ENCODE peak calls at places on chromosomes 16 and 17, in seven cellular contexts. One of them, this sample, is unnamed. For H3K4me1, the result is how much of the 10 kb centered on the place peaks cover.

GRCh38 chr16:9114842-9115241 is 23.4 kb downstream of the HAPSTR1 start:
- DNase-seq in fibroblast of lung: no peak
- DNase-seq in adrenal gland: no peak
- DNase-seq in CD8-positive, alpha-beta memory T cell: no peak
- DNase-seq in tibial nerve: no peak
- DNase-seq in H9: no peak
- DNase-seq in cardiac muscle cell: no peak
- DNase-seq in this sample: no peak

GRCh38 chr17:51120357-51120738 is 320 bp downstream of the SPAG9 start:
- DNase-seq in H9: no peak
- DNase-seq in cardiac muscle cell: no peak
- DNase-seq in tibial nerve: no peak
- DNase-seq in fibroblast of lung: peak
- DNase-seq in CD8-positive, alpha-beta memory T cell: no peak
- DNase-seq in adrenal gland: no peak
- DNase-seq in this sample: peak

GRCh38 chr16:82649766-82650165 is 23.0 kb downstream of the CDH13 start:
- DNase-seq in H9: no peak
- DNase-seq in CD8-positive, alpha-beta memory T cell: no peak
- DNase-seq in fibroblast of lung: no peak
- DNase-seq in adrenal gland: no peak
- DNase-seq in tibial nerve: no peak
- DNase-seq in cardiac muscle cell: no peak
- DNase-seq in this sample: no peak

GRCh38 chr16:78227855-78228254 is 128.4 kb downstream of the WWOX start:
- DNase-seq in cardiac muscle cell: no peak
- DNase-seq in fibroblast of lung: no peak
- DNase-seq in tibial nerve: no peak
- DNase-seq in CD8-positive, alpha-beta memory T cell: no peak
- DNase-seq in H9: peak
- DNase-seq in adrenal gland: no peak
- DNase-seq in this sample: no peak

GRCh38 chr16:9102379-9102778 is 10.9 kb downstream of the HAPSTR1 start:
- DNase-seq in CD8-positive, alpha-beta memory T cell: no peak
- DNase-seq in fibroblast of lung: peak
- DNase-seq in cardiac muscle cell: peak
- DNase-seq in adrenal gland: no peak
- DNase-seq in tibial nerve: no peak
- DNase-seq in H9: no peak
- DNase-seq in this sample: no peak

GRCh38 chr16:4847774-4848587 is 700 bp downstream of the UBN1 start:
- DNase-seq in fibroblast of lung: peak
- DNase-seq in tibial nerve: no peak
- DNase-seq in H9: peak
- DNase-seq in CD8-positive, alpha-beta memory T cell: peak
- DNase-seq in cardiac muscle cell: peak
- DNase-seq in adrenal gland: peak
- DNase-seq in this sample: peak

GRCh38 chr17:47942568-47942967 is 1.2 kb downstream of the PNPO start:
- DNase-seq in cardiac muscle cell: no peak
- DNase-seq in fibroblast of lung: no peak
- DNase-seq in H9: no peak
- DNase-seq in adrenal gland: no peak
- DNase-seq in CD8-positive, alpha-beta memory T cell: no peak
- DNase-seq in tibial nerve: no peak
- DNase-seq in this sample: no peak

GRCh38 chr16:13062219-13062618 is 160.8 kb downstream of the SHISA9 start:
- DNase-seq in cardiac muscle cell: no peak
- DNase-seq in CD8-positive, alpha-beta memory T cell: no peak
- DNase-seq in tibial nerve: no peak
- DNase-seq in fibroblast of lung: no peak
- DNase-seq in H9: no peak
- DNase-seq in adrenal gland: no peak
- DNase-seq in this sample: no peak

GRCh38 chr17:66647391-66647983 is 187.4 kb upstream of the CACNG5 start:
- DNase-seq in tibial nerve: no peak
- DNase-seq in cardiac muscle cell: no peak
- DNase-seq in CD8-positive, alpha-beta memory T cell: no peak
- DNase-seq in H9: no peak
- DNase-seq in adrenal gland: no peak
- DNase-seq in fibroblast of lung: no peak
- DNase-seq in this sample: no peak

GRCh38 chr16:75106351-75107274 is 10.0 kb downstream of the LDHD start:
- DNase-seq in tibial nerve: no peak
- DNase-seq in fibroblast of lung: no peak
- DNase-seq in cardiac muscle cell: no peak
- DNase-seq in H9: peak
- DNase-seq in CD8-positive, alpha-beta memory T cell: no peak
- DNase-seq in adrenal gland: no peak
- DNase-seq in this sample: no peak

GRCh38 chr16:75110637-75111513 is 5.7 kb downstream of the LDHD start:
- DNase-seq in cardiac muscle cell: peak
- DNase-seq in adrenal gland: peak
- DNase-seq in H9: peak
- DNase-seq in tibial nerve: peak
- DNase-seq in fibroblast of lung: peak
- DNase-seq in CD8-positive, alpha-beta memory T cell: peak
- DNase-seq in this sample: peak

GRCh38 chr17:8227238-8227581 is 16.8 kb upstream of the AURKB start:
- DNase-seq in tibial nerve: no peak
- DNase-seq in CD8-positive, alpha-beta memory T cell: no peak
- DNase-seq in cardiac muscle cell: no peak
- DNase-seq in H9: peak
- DNase-seq in fibroblast of lung: no peak
- DNase-seq in adrenal gland: no peak
- DNase-seq in this sample: no peak

GRCh38 chr17:77308768-77309726 is 168.3 kb downstream of the SEC14L1 start:
- DNase-seq in tibial nerve: no peak
- DNase-seq in adrenal gland: no peak
- DNase-seq in CD8-positive, alpha-beta memory T cell: no peak
- DNase-seq in H9: no peak
- DNase-seq in fibroblast of lung: peak
- DNase-seq in cardiac muscle cell: peak
- DNase-seq in this sample: no peak

GRCh38 chr17:21125862-21126261 is 902 bp upstream of the DHRS7B start:
- DNase-seq in tibial nerve: no peak
- DNase-seq in cardiac muscle cell: no peak
- DNase-seq in fibroblast of lung: no peak
- DNase-seq in adrenal gland: no peak
- DNase-seq in H9: no peak
- DNase-seq in CD8-positive, alpha-beta memory T cell: peak
- DNase-seq in this sample: peak

GRCh38 chr17:55420776-55421178 is 858 bp downstream of the MMD start:
- DNase-seq in tibial nerve: peak
- DNase-seq in CD8-positive, alpha-beta memory T cell: peak
- DNase-seq in H9: no peak
- DNase-seq in adrenal gland: peak
- DNase-seq in cardiac muscle cell: peak
- DNase-seq in fibroblast of lung: peak
- DNase-seq in this sample: no peak

GRCh38 chr17:81711814-81712467 is at the start of gene SLC25A10:
- DNase-seq in CD8-positive, alpha-beta memory T cell: peak
- DNase-seq in tibial nerve: peak
- DNase-seq in cardiac muscle cell: peak
- DNase-seq in fibroblast of lung: peak
- DNase-seq in adrenal gland: peak
- DNase-seq in H9: peak
- DNase-seq in this sample: peak

GRCh38 chr17:49401971-49402491 is 12.7 kb downstream of the PHB1 start:
- DNase-seq in adrenal gland: no peak
- DNase-seq in cardiac muscle cell: no peak
- DNase-seq in CD8-positive, alpha-beta memory T cell: no peak
- DNase-seq in tibial nerve: no peak
- DNase-seq in fibroblast of lung: no peak
- DNase-seq in H9: no peak
- DNase-seq in this sample: no peak

GRCh38 chr16:4780235-4780634 is 7.9 kb downstream of the SEPTIN12 start:
- DNase-seq in H9: no peak
- DNase-seq in fibroblast of lung: peak
- DNase-seq in CD8-positive, alpha-beta memory T cell: no peak
- DNase-seq in tibial nerve: no peak
- DNase-seq in cardiac muscle cell: no peak
- DNase-seq in adrenal gland: no peak
- DNase-seq in this sample: no peak

GRCh38 chr17:19727466-19728113 is 11.2 kb upstream of the SLC47A2 start:
- DNase-seq in H9: no peak
- DNase-seq in CD8-positive, alpha-beta memory T cell: no peak
- DNase-seq in fibroblast of lung: peak
- DNase-seq in adrenal gland: peak
- DNase-seq in cardiac muscle cell: peak
- DNase-seq in tibial nerve: peak
- DNase-seq in this sample: peak

GRCh38 chr16:57840833-57841232 is 38.5 kb upstream of the KIFC3 start:
- DNase-seq in tibial nerve: no peak
- DNase-seq in CD8-positive, alpha-beta memory T cell: no peak
- DNase-seq in cardiac muscle cell: no peak
- DNase-seq in H9: no peak
- DNase-seq in fibroblast of lung: no peak
- DNase-seq in adrenal gland: no peak
- DNase-seq in this sample: no peak

GRCh38 chr17:5355416-5356129 is 63.9 kb downstream of the NUP88 start:
- DNase-seq in H9: no peak
- DNase-seq in CD8-positive, alpha-beta memory T cell: no peak
- DNase-seq in cardiac muscle cell: peak
- DNase-seq in adrenal gland: no peak
- DNase-seq in fibroblast of lung: no peak
- DNase-seq in tibial nerve: no peak
- DNase-seq in this sample: no peak

GRCh38 chr16:70416748-70417616 is 21.9 kb downstream of the ST3GAL2 start:
- DNase-seq in cardiac muscle cell: no peak
- DNase-seq in fibroblast of lung: no peak
- DNase-seq in adrenal gland: no peak
- DNase-seq in CD8-positive, alpha-beta memory T cell: no peak
- DNase-seq in H9: no peak
- DNase-seq in tibial nerve: no peak
- DNase-seq in this sample: no peak
- H3K4me1 ChIP-seq in cardiac muscle cell: half or more
- H3K4me1 ChIP-seq in fibroblast of lung: under half
- H3K4me1 ChIP-seq in adrenal gland: under half
- H3K4me1 ChIP-seq in CD8-positive, alpha-beta memory T cell: under half
- H3K4me1 ChIP-seq in H9: under half
- H3K4me1 ChIP-seq in tibial nerve: under half
- H3K4me1 ChIP-seq in this sample: under half

GRCh38 chr17:17826942-17827785 is 9.6 kb downstream of the SREBF1 start:
- DNase-seq in adrenal gland: no peak
- DNase-seq in cardiac muscle cell: no peak
- DNase-seq in tibial nerve: no peak
- DNase-seq in H9: no peak
- DNase-seq in CD8-positive, alpha-beta memory T cell: no peak
- DNase-seq in fibroblast of lung: no peak
- DNase-seq in this sample: no peak
- H3K4me1 ChIP-seq in adrenal gland: half or more
- H3K4me1 ChIP-seq in cardiac muscle cell: under half
- H3K4me1 ChIP-seq in tibial nerve: half or more
- H3K4me1 ChIP-seq in H9: under half
- H3K4me1 ChIP-seq in CD8-positive, alpha-beta memory T cell: half or more
- H3K4me1 ChIP-seq in fibroblast of lung: under half
- H3K4me1 ChIP-seq in this sample: under half

GRCh38 chr17:10144456-10144855 is 54.0 kb downstream of the GAS7 start:
- DNase-seq in H9: no peak
- DNase-seq in adrenal gland: no peak
- DNase-seq in fibroblast of lung: no peak
- DNase-seq in cardiac muscle cell: peak
- DNase-seq in CD8-positive, alpha-beta memory T cell: no peak
- DNase-seq in tibial nerve: no peak
- DNase-seq in this sample: no peak

GRCh38 chr17:10141436-10141835 is 57.0 kb downstream of the GAS7 start:
- DNase-seq in cardiac muscle cell: no peak
- DNase-seq in CD8-positive, alpha-beta memory T cell: no peak
- DNase-seq in fibroblast of lung: no peak
- DNase-seq in tibial nerve: no peak
- DNase-seq in H9: no peak
- DNase-seq in adrenal gland: no peak
- DNase-seq in this sample: no peak

GRCh38 chr17:10136258-10136981 is 62.0 kb downstream of the GAS7 start:
- DNase-seq in tibial nerve: no peak
- DNase-seq in cardiac muscle cell: no peak
- DNase-seq in adrenal gland: no peak
- DNase-seq in H9: no peak
- DNase-seq in CD8-positive, alpha-beta memory T cell: no peak
- DNase-seq in fibroblast of lung: no peak
- DNase-seq in this sample: no peak

GRCh38 chr17:10135539-10136257 is 62.7 kb downstream of the GAS7 start:
- DNase-seq in CD8-positive, alpha-beta memory T cell: no peak
- DNase-seq in cardiac muscle cell: peak
- DNase-seq in H9: no peak
- DNase-seq in adrenal gland: peak
- DNase-seq in fibroblast of lung: no peak
- DNase-seq in tibial nerve: peak
- DNase-seq in this sample: no peak

GRCh38 chr17:10139560-10139959 is 58.8 kb downstream of the GAS7 start:
- DNase-seq in CD8-positive, alpha-beta memory T cell: no peak
- DNase-seq in fibroblast of lung: no peak
- DNase-seq in H9: no peak
- DNase-seq in cardiac muscle cell: no peak
- DNase-seq in adrenal gland: no peak
- DNase-seq in tibial nerve: no peak
- DNase-seq in this sample: no peak
- H3K4me1 ChIP-seq in CD8-positive, alpha-beta memory T cell: under half
- H3K4me1 ChIP-seq in fibroblast of lung: under half
- H3K4me1 ChIP-seq in H9: under half
- H3K4me1 ChIP-seq in cardiac muscle cell: under half
- H3K4me1 ChIP-seq in adrenal gland: under half
- H3K4me1 ChIP-seq in tibial nerve: under half
- H3K4me1 ChIP-seq in this sample: under half

GRCh38 chr17:65023791-65024190 is 32.7 kb downstream of the GNA13 start:
- DNase-seq in H9: no peak
- DNase-seq in CD8-positive, alpha-beta memory T cell: no peak
- DNase-seq in cardiac muscle cell: no peak
- DNase-seq in fibroblast of lung: no peak
- DNase-seq in adrenal gland: no peak
- DNase-seq in tibial nerve: no peak
- DNase-seq in this sample: no peak
- H3K4me1 ChIP-seq in H9: under half
- H3K4me1 ChIP-seq in CD8-positive, alpha-beta memory T cell: half or more
- H3K4me1 ChIP-seq in cardiac muscle cell: under half
- H3K4me1 ChIP-seq in fibroblast of lung: under half
- H3K4me1 ChIP-seq in adrenal gland: under half
- H3K4me1 ChIP-seq in tibial nerve: half or more
- H3K4me1 ChIP-seq in this sample: under half

DNA sequence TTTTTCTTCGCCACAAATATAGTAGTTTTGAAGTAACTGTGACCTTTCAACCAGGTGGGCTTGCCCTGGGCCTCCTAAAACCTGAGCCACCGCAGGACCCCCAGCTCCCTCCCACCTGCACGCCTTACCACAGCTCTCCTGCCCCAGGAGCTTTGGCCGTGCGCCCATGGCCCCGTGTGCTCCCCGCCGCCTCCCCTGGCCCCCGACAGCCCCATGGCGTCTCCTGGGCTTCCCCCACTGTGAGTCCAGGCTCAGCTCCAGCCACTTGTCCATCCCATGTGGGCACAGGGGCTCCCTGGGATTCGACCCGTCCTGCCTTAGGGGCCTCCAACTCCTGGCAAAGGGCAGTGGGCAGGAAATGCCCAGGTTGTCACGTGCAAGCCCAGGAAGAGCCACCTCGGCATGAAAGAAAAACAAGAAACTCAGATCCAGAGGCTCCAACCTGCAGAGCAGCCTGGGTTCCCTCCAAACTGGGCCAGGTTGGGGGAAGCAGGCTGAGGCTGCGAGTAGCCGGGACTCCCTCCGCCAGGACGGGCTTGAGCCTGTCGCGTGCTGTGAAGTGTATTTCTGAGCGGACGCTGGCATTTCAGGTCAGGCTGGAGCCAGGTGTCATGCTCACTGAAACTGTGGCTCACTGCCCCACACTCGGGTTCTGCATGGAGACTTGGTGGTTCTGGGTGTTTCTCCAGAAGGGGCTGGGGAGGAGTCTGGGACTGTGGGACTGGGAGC is 5.8 kb downstream of the LGALS3BP start:
- DNase-seq in H9: no peak
- DNase-seq in tibial nerve: no peak
- DNase-seq in CD8-positive, alpha-beta memory T cell: no peak
- DNase-seq in cardiac muscle cell: no peak
- DNase-seq in fibroblast of lung: no peak
- DNase-seq in adrenal gland: no peak
- DNase-seq in this sample: no peak
- H3K4me1 ChIP-seq in H9: under half
- H3K4me1 ChIP-seq in tibial nerve: half or more
- H3K4me1 ChIP-seq in CD8-positive, alpha-beta memory T cell: under half
- H3K4me1 ChIP-seq in cardiac muscle cell: under half
- H3K4me1 ChIP-seq in fibroblast of lung: under half
- H3K4me1 ChIP-seq in adrenal gland: under half
- H3K4me1 ChIP-seq in this sample: under half